ENCODE peak calls at places on chromosome 7, in seven cellular contexts. A is astrocyte of the spinal cord, B is fibroblast of lung, F is ovary, E is uterus, J is mesothelial cell of epicardium, Y is cardiac muscle cell. X is an unnamed sample.
A peak's percentile ranks its signal among the peaks of the same experiment; 100 is the strongest.

GRCh38 chr7:66766041-66766440 is 25.5 kb downstream of the RABGEF1 start:
- DNase-seq in F (no peak), B (no peak), E (no peak), J (no peak), Y (no peak), A (no peak), X (no peak)

GRCh38 chr7:134669845-134670373 is 23.3 kb downstream of the BPGM start:
- DNase-seq in J (no peak), F (no peak), Y (peak; percentile 35), B (peak; percentile 94), A (peak; percentile 87), E (peak; percentile 38), X (peak; percentile 26)

GRCh38 chr7:39651262-39651661 is 27.9 kb downstream of the RALA start:
- DNase-seq in B (peak; percentile 80), F (no peak), E (no peak), Y (no peak), J (no peak), A (peak; percentile 27), X (no peak)

GRCh38 chr7:127530148-127530547 is 55.2 kb downstream of the GCC1 start:
- DNase-seq in B (peak; percentile 55), E (no peak), Y (no peak), A (no peak), F (no peak), J (no peak), X (no peak)

GRCh38 chr7:138610671-138611170 is 90.4 kb downstream of the SVOPL start:
- DNase-seq in B (no peak), A (no peak), Y (peak; percentile 68), F (peak; percentile 38), E (no peak), J (no peak), X (no peak)

GRCh38 chr7:128361463-128362441 is at the start of gene PRRT4:
- DNase-seq in J (peak; percentile 37), E (no peak), B (no peak), Y (peak; percentile 80), F (peak; percentile 28), A (no peak), X (no peak)

GRCh38 chr7:45594780-45595535 is 20.8 kb downstream of the ADCY1 start:
- DNase-seq in J (no peak), B (no peak), Y (no peak), F (no peak), E (no peak), A (no peak), X (no peak)

GRCh38 chr7:128031901-128032604 is 816 bp upstream of the LRRC4 start:
- DNase-seq in Y (peak; percentile 74), E (peak; percentile 51), A (peak; percentile 87), F (peak; percentile 52), B (peak; percentile 93), J (no peak), X (peak; percentile 36)

GRCh38 chr7:114026486-114027089 is 107.8 kb upstream of the PPP1R3A start:
- DNase-seq in B (peak; percentile 33), J (no peak), F (no peak), E (no peak), A (peak; percentile 60), Y (peak; percentile 86), X (no peak)

GRCh38 chr7:117322741-117323584 is at the start of gene WNT2:
- DNase-seq in B (peak; percentile 54), F (no peak), Y (peak; percentile 75), J (no peak), A (peak; percentile 62), E (no peak), X (no peak)

GRCh38 chr7:158495780-158496179 is 91.8 kb downstream of the PTPRN2 start:
- DNase-seq in F (no peak), E (peak; percentile 19), A (no peak), J (no peak), B (no peak), Y (peak; percentile 60), X (no peak)

GRCh38 chr7:23594879-23595604 is 2.1 kb upstream of the CCDC126 start:
- DNase-seq in F (no peak), A (peak; percentile 12), Y (no peak), B (no peak), E (no peak), J (no peak), X (no peak)

GRCh38 chr7:77427996-77428603 is 12.0 kb upstream of the GSAP start:
- DNase-seq in Y (peak; percentile 50), J (no peak), A (peak; percentile 41), F (no peak), B (peak; percentile 85), E (no peak), X (no peak)

GRCh38 chr7:20954711-20955641 is 168.3 kb upstream of the SP8 start:
- DNase-seq in E (no peak), F (no peak), J (no peak), B (peak; percentile 11), A (no peak), Y (no peak), X (no peak)

GRCh38 chr7:110962374-110962773 is 128.6 kb upstream of the LRRN3 start:
- DNase-seq in J (no peak), F (no peak), Y (no peak), A (no peak), B (no peak), E (no peak), X (no peak)

GRCh38 chr7:112723416-112723815 is 66.8 kb downstream of the TMEM168 start:
- DNase-seq in J (no peak), B (peak; percentile 43), A (peak; percentile 68), Y (no peak), E (no peak), F (no peak), X (no peak)

GRCh38 chr7:87797798-87798403 is 78.3 kb downstream of the SLC25A40 start:
- DNase-seq in E (no peak), Y (peak; percentile 45), A (peak; percentile 51), B (peak; percentile 33), F (no peak), J (no peak), X (no peak)

GRCh38 chr7:151851782-151852181 is 25.1 kb downstream of the PRKAG2 start:
- DNase-seq in B (no peak), E (no peak), A (no peak), Y (no peak), J (no peak), F (no peak), X (no peak)

GRCh38 chr7:98206451-98207330 is 4.5 kb upstream of the BHLHA15 start:
- DNase-seq in B (no peak), F (no peak), J (no peak), Y (no peak), E (no peak), A (no peak), X (no peak)

GRCh38 chr7:152076324-152076821 is 50.9 kb downstream of the GALNT11 start:
- DNase-seq in B (no peak), F (no peak), Y (peak; percentile 18), A (no peak), J (no peak), E (no peak), X (no peak)

GRCh38 chr7:18864967-18865366 is 252.5 kb downstream of the TWIST1 start:
- DNase-seq in B (no peak), A (no peak), E (no peak), Y (no peak), F (no peak), J (no peak), X (no peak)

GRCh38 chr7:30717181-30717580 is 34.8 kb upstream of the INMT start:
- DNase-seq in F (no peak), E (no peak), Y (no peak), A (no peak), B (no peak), J (no peak), X (no peak)
- TF ChIP-seq CTCF in F (no peak), E (no peak), Y (no peak), A (no peak), B (no peak), J (no peak), X (no peak)

GRCh38 chr7:131300572-131301466 is 26.9 kb upstream of the MKLN1 start:
- DNase-seq in J (no peak), E (no peak), B (peak; percentile 38), A (no peak), Y (no peak), F (no peak), X (no peak)

GRCh38 chr7:131302453-131302852 is 25.2 kb upstream of the MKLN1 start:
- DNase-seq in B (peak; percentile 6), F (no peak), E (no peak), A (no peak), Y (no peak), J (no peak), X (no peak)

GRCh38 chr7:131300078-131300477 is 27.6 kb upstream of the MKLN1 start:
- DNase-seq in E (no peak), Y (no peak), J (no peak), B (no peak), F (no peak), A (no peak), X (no peak)

GRCh38 chr7:131305152-131305551 is 22.5 kb upstream of the MKLN1 start:
- DNase-seq in A (no peak), F (no peak), Y (no peak), B (no peak), E (no peak), J (no peak), X (no peak)

GRCh38 chr7:131302876-131303707 is 24.6 kb upstream of the MKLN1 start:
- DNase-seq in B (peak; percentile 13), Y (no peak), J (no peak), E (no peak), F (peak; percentile 39), A (peak; percentile 30), X (no peak)
- TF ChIP-seq CTCF in B (peak; percentile 40), Y (peak; percentile 45), J (no peak), E (peak; percentile 50), F (peak; percentile 27), A (peak; percentile 63), X (peak; percentile 10)

GRCh38 chr7:47890125-47890524 is 58.1 kb downstream of the PKD1L1 start:
- DNase-seq in B (no peak), F (no peak), E (no peak), Y (no peak), A (no peak), J (no peak), X (no peak)

GRCh38 chr7:47895026-47895425 is 53.2 kb downstream of the PKD1L1 start:
- DNase-seq in E (no peak), F (no peak), B (no peak), Y (no peak), A (no peak), J (no peak), X (no peak)

GRCh38 chr7:47890606-47891005 is 57.7 kb downstream of the PKD1L1 start:
- DNase-seq in F (no peak), J (no peak), E (no peak), B (no peak), Y (no peak), A (no peak), X (no peak)

GRCh38 chr7:47893721-47894365 is 54.4 kb downstream of the PKD1L1 start:
- DNase-seq in Y (no peak), J (no peak), B (no peak), E (no peak), F (no peak), A (no peak), X (no peak)

DNA sequence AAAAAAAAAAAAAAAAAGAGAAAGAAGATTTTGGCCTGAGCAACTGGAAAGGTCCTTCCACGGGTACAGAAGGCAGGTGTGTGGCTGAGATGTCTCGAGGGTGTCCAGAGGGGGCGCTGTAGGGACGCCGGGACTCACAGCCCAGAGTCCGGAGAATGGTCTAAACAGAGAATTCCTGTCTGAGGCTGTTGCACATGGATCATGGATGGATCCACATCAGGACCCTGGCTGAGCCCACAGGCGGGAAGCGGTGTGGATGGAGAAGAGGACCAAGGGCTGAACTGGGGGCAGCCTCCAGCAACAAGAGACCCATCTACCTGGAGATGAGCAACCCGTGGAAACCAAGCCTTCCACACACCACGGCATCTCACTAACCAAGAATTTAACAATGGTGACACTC is 55.0 kb downstream of the PKD1L1 start:
- DNase-seq in E (no peak), F (no peak), J (no peak), B (no peak), A (no peak), Y (peak; percentile 32), X (no peak)
- TF ChIP-seq CTCF in E (no peak), F (no peak), J (peak; percentile 39), B (no peak), A (peak; percentile 38), Y (peak; percentile 30), X (no peak)

GRCh38 chr7:48035301-48035966 is at the start of gene C7orf57:
- DNase-seq in J (peak; percentile 80), Y (peak; percentile 94), B (peak; percentile 87), A (peak; percentile 83), F (peak; percentile 68), E (peak; percentile 73), X (peak; percentile 84)
- TF ChIP-seq CTCF in J (no peak), Y (no peak), B (no peak), A (peak; percentile 22), F (no peak), E (peak; percentile 32), X (no peak)